ENCODE peak calls at places on chromosomes 2 and 18, in nine cellular contexts. One of them, this sample, is unnamed.
A peak's percentile ranks its signal among the peaks of the same experiment; 100 is the strongest.

GRCh38 chr2:37839991-37840390 is 85.1 kb upstream of the RMDN2 start:
- DNase-seq in M059J: no peak
- DNase-seq in CD8-positive, alpha-beta memory T cell: no peak
- DNase-seq in upper lobe of right lung: no peak
- DNase-seq in renal cortical epithelial cell: no peak
- DNase-seq in omental fat pad: no peak
- DNase-seq in left ventricle myocardium superior: no peak
- DNase-seq in NCI-H1694: no peak
- DNase-seq in stimulated activated effector memory CD8-positive, alpha-beta T cell treated with anti-CD3 and anti-CD28 coated beads, Interleukin-12 subunit alpha, Interleukin-12 subunit beta, amount 100 ng/mL, for 72 hours: no peak
- DNase-seq in this sample: no peak

GRCh38 chr2:188452084-188452483 is 160.4 kb downstream of the GULP1 start:
- DNase-seq in left ventricle myocardium superior: no peak
- DNase-seq in upper lobe of right lung: no peak
- DNase-seq in omental fat pad: no peak
- DNase-seq in CD8-positive, alpha-beta memory T cell: no peak
- DNase-seq in NCI-H1694: no peak
- DNase-seq in renal cortical epithelial cell: peak; percentile 31
- DNase-seq in M059J: no peak
- DNase-seq in stimulated activated effector memory CD8-positive, alpha-beta T cell treated with anti-CD3 and anti-CD28 coated beads, Interleukin-12 subunit alpha, Interleukin-12 subunit beta, amount 100 ng/mL, for 72 hours: no peak
- DNase-seq in this sample: no peak

GRCh38 chr2:38966678-38967077 is 77.0 kb downstream of the ARHGEF33 start:
- DNase-seq in NCI-H1694: no peak
- DNase-seq in M059J: no peak
- DNase-seq in upper lobe of right lung: no peak
- DNase-seq in renal cortical epithelial cell: no peak
- DNase-seq in CD8-positive, alpha-beta memory T cell: no peak
- DNase-seq in stimulated activated effector memory CD8-positive, alpha-beta T cell treated with anti-CD3 and anti-CD28 coated beads, Interleukin-12 subunit alpha, Interleukin-12 subunit beta, amount 100 ng/mL, for 72 hours: no peak
- DNase-seq in omental fat pad: no peak
- DNase-seq in left ventricle myocardium superior: no peak
- DNase-seq in this sample: no peak

GRCh38 chr2:187171318-187171717 is 276.7 kb downstream of the CALCRL start:
- DNase-seq in NCI-H1694: no peak
- DNase-seq in upper lobe of right lung: no peak
- DNase-seq in renal cortical epithelial cell: no peak
- DNase-seq in left ventricle myocardium superior: no peak
- DNase-seq in M059J: no peak
- DNase-seq in CD8-positive, alpha-beta memory T cell: no peak
- DNase-seq in omental fat pad: no peak
- DNase-seq in stimulated activated effector memory CD8-positive, alpha-beta T cell treated with anti-CD3 and anti-CD28 coated beads, Interleukin-12 subunit alpha, Interleukin-12 subunit beta, amount 100 ng/mL, for 72 hours: no peak
- DNase-seq in this sample: no peak

GRCh38 chr2:172434821-172435607 is 7.6 kb downstream of the ITGA6 start:
- DNase-seq in stimulated activated effector memory CD8-positive, alpha-beta T cell treated with anti-CD3 and anti-CD28 coated beads, Interleukin-12 subunit alpha, Interleukin-12 subunit beta, amount 100 ng/mL, for 72 hours: no peak
- DNase-seq in upper lobe of right lung: no peak
- DNase-seq in renal cortical epithelial cell: no peak
- DNase-seq in M059J: peak; percentile 70
- DNase-seq in NCI-H1694: no peak
- DNase-seq in left ventricle myocardium superior: no peak
- DNase-seq in CD8-positive, alpha-beta memory T cell: peak; percentile 85
- DNase-seq in omental fat pad: no peak
- DNase-seq in this sample: no peak

GRCh38 chr18:49547701-49548100 is 14.2 kb upstream of the LIPG start:
- DNase-seq in NCI-H1694: no peak
- DNase-seq in left ventricle myocardium superior: no peak
- DNase-seq in M059J: peak; percentile 64
- DNase-seq in stimulated activated effector memory CD8-positive, alpha-beta T cell treated with anti-CD3 and anti-CD28 coated beads, Interleukin-12 subunit alpha, Interleukin-12 subunit beta, amount 100 ng/mL, for 72 hours: no peak
- DNase-seq in renal cortical epithelial cell: peak; percentile 67
- DNase-seq in omental fat pad: no peak
- DNase-seq in CD8-positive, alpha-beta memory T cell: no peak
- DNase-seq in upper lobe of right lung: no peak
- DNase-seq in this sample: no peak

GRCh38 chr2:232214053-232214452 is 164.5 kb upstream of the ALPP start:
- DNase-seq in NCI-H1694: no peak
- DNase-seq in renal cortical epithelial cell: no peak
- DNase-seq in CD8-positive, alpha-beta memory T cell: no peak
- DNase-seq in omental fat pad: no peak
- DNase-seq in M059J: no peak
- DNase-seq in upper lobe of right lung: no peak
- DNase-seq in left ventricle myocardium superior: no peak
- DNase-seq in stimulated activated effector memory CD8-positive, alpha-beta T cell treated with anti-CD3 and anti-CD28 coated beads, Interleukin-12 subunit alpha, Interleukin-12 subunit beta, amount 100 ng/mL, for 72 hours: no peak
- DNase-seq in this sample: no peak

GRCh38 chr18:8839285-8839684 is 133.9 kb downstream of the MTCL1 start:
- DNase-seq in upper lobe of right lung: peak; percentile 69
- DNase-seq in renal cortical epithelial cell: no peak
- DNase-seq in left ventricle myocardium superior: peak; percentile 66
- DNase-seq in omental fat pad: no peak
- DNase-seq in NCI-H1694: peak; percentile 34
- DNase-seq in M059J: peak; percentile 18
- DNase-seq in CD8-positive, alpha-beta memory T cell: no peak
- DNase-seq in stimulated activated effector memory CD8-positive, alpha-beta T cell treated with anti-CD3 and anti-CD28 coated beads, Interleukin-12 subunit alpha, Interleukin-12 subunit beta, amount 100 ng/mL, for 72 hours: no peak
- DNase-seq in this sample: no peak

GRCh38 chr2:20617081-20617575 is 33.8 kb downstream of the HS1BP3 start:
- DNase-seq in M059J: no peak
- DNase-seq in NCI-H1694: no peak
- DNase-seq in stimulated activated effector memory CD8-positive, alpha-beta T cell treated with anti-CD3 and anti-CD28 coated beads, Interleukin-12 subunit alpha, Interleukin-12 subunit beta, amount 100 ng/mL, for 72 hours: no peak
- DNase-seq in left ventricle myocardium superior: peak; percentile 90
- DNase-seq in omental fat pad: no peak
- DNase-seq in CD8-positive, alpha-beta memory T cell: no peak
- DNase-seq in renal cortical epithelial cell: no peak
- DNase-seq in upper lobe of right lung: peak; percentile 82
- DNase-seq in this sample: no peak

GRCh38 chr2:34731274-34731673 is 1132.2 kb upstream of the FAM98A start:
- DNase-seq in upper lobe of right lung: no peak
- DNase-seq in M059J: no peak
- DNase-seq in left ventricle myocardium superior: no peak
- DNase-seq in stimulated activated effector memory CD8-positive, alpha-beta T cell treated with anti-CD3 and anti-CD28 coated beads, Interleukin-12 subunit alpha, Interleukin-12 subunit beta, amount 100 ng/mL, for 72 hours: no peak
- DNase-seq in CD8-positive, alpha-beta memory T cell: no peak
- DNase-seq in renal cortical epithelial cell: no peak
- DNase-seq in NCI-H1694: no peak
- DNase-seq in omental fat pad: no peak
- DNase-seq in this sample: no peak

GRCh38 chr2:71609029-71609428 is 155.7 kb downstream of the DYSF start:
- DNase-seq in stimulated activated effector memory CD8-positive, alpha-beta T cell treated with anti-CD3 and anti-CD28 coated beads, Interleukin-12 subunit alpha, Interleukin-12 subunit beta, amount 100 ng/mL, for 72 hours: no peak
- DNase-seq in renal cortical epithelial cell: no peak
- DNase-seq in upper lobe of right lung: peak; percentile 36
- DNase-seq in M059J: no peak
- DNase-seq in omental fat pad: peak; percentile 8
- DNase-seq in CD8-positive, alpha-beta memory T cell: no peak
- DNase-seq in left ventricle myocardium superior: peak; percentile 3
- DNase-seq in NCI-H1694: no peak
- DNase-seq in this sample: no peak

GRCh38 chr2:98908909-98909308 is 27.1 kb downstream of the CRACDL start:
- DNase-seq in NCI-H1694: no peak
- DNase-seq in upper lobe of right lung: no peak
- DNase-seq in omental fat pad: no peak
- DNase-seq in renal cortical epithelial cell: no peak
- DNase-seq in stimulated activated effector memory CD8-positive, alpha-beta T cell treated with anti-CD3 and anti-CD28 coated beads, Interleukin-12 subunit alpha, Interleukin-12 subunit beta, amount 100 ng/mL, for 72 hours: no peak
- DNase-seq in left ventricle myocardium superior: no peak
- DNase-seq in CD8-positive, alpha-beta memory T cell: no peak
- DNase-seq in M059J: no peak
- DNase-seq in this sample: no peak

GRCh38 chr2:18855027-18855426 is 265.7 kb upstream of the NT5C1B start:
- DNase-seq in left ventricle myocardium superior: no peak
- DNase-seq in stimulated activated effector memory CD8-positive, alpha-beta T cell treated with anti-CD3 and anti-CD28 coated beads, Interleukin-12 subunit alpha, Interleukin-12 subunit beta, amount 100 ng/mL, for 72 hours: no peak
- DNase-seq in renal cortical epithelial cell: no peak
- DNase-seq in CD8-positive, alpha-beta memory T cell: no peak
- DNase-seq in M059J: peak; percentile 24
- DNase-seq in NCI-H1694: peak; percentile 35
- DNase-seq in omental fat pad: no peak
- DNase-seq in upper lobe of right lung: no peak
- DNase-seq in this sample: no peak

GRCh38 chr2:112630268-112630667 is 15.5 kb upstream of the SLC20A1 start:
- DNase-seq in CD8-positive, alpha-beta memory T cell: no peak
- DNase-seq in M059J: peak; percentile 52
- DNase-seq in NCI-H1694: no peak
- DNase-seq in omental fat pad: no peak
- DNase-seq in upper lobe of right lung: peak; percentile 8
- DNase-seq in stimulated activated effector memory CD8-positive, alpha-beta T cell treated with anti-CD3 and anti-CD28 coated beads, Interleukin-12 subunit alpha, Interleukin-12 subunit beta, amount 100 ng/mL, for 72 hours: no peak
- DNase-seq in renal cortical epithelial cell: no peak
- DNase-seq in left ventricle myocardium superior: no peak
- DNase-seq in this sample: no peak

GRCh38 chr18:2948038-2948437 is 64.9 kb downstream of the LPIN2 start:
- DNase-seq in omental fat pad: no peak
- DNase-seq in M059J: peak; percentile 13
- DNase-seq in NCI-H1694: peak; percentile 3
- DNase-seq in CD8-positive, alpha-beta memory T cell: no peak
- DNase-seq in upper lobe of right lung: no peak
- DNase-seq in left ventricle myocardium superior: no peak
- DNase-seq in renal cortical epithelial cell: peak; percentile 59
- DNase-seq in stimulated activated effector memory CD8-positive, alpha-beta T cell treated with anti-CD3 and anti-CD28 coated beads, Interleukin-12 subunit alpha, Interleukin-12 subunit beta, amount 100 ng/mL, for 72 hours: no peak
- DNase-seq in this sample: no peak

GRCh38 chr18:46343940-46344372 is 239.8 kb downstream of the HAUS1 start:
- DNase-seq in left ventricle myocardium superior: peak; percentile 50
- DNase-seq in upper lobe of right lung: peak; percentile 65
- DNase-seq in renal cortical epithelial cell: peak; percentile 18
- DNase-seq in stimulated activated effector memory CD8-positive, alpha-beta T cell treated with anti-CD3 and anti-CD28 coated beads, Interleukin-12 subunit alpha, Interleukin-12 subunit beta, amount 100 ng/mL, for 72 hours: no peak
- DNase-seq in CD8-positive, alpha-beta memory T cell: peak; percentile 34
- DNase-seq in M059J: no peak
- DNase-seq in NCI-H1694: no peak
- DNase-seq in omental fat pad: no peak
- DNase-seq in this sample: no peak

GRCh38 chr2:157364257-157364974 is 38.8 kb upstream of the ERMN start:
- DNase-seq in NCI-H1694: no peak
- DNase-seq in omental fat pad: no peak
- DNase-seq in renal cortical epithelial cell: no peak
- DNase-seq in M059J: peak; percentile 3
- DNase-seq in upper lobe of right lung: no peak
- DNase-seq in stimulated activated effector memory CD8-positive, alpha-beta T cell treated with anti-CD3 and anti-CD28 coated beads, Interleukin-12 subunit alpha, Interleukin-12 subunit beta, amount 100 ng/mL, for 72 hours: peak; percentile 2
- DNase-seq in CD8-positive, alpha-beta memory T cell: no peak
- DNase-seq in left ventricle myocardium superior: no peak
- DNase-seq in this sample: no peak

GRCh38 chr2:233718552-233718951 is at the start of gene UGT1A4:
- DNase-seq in NCI-H1694: no peak
- DNase-seq in CD8-positive, alpha-beta memory T cell: no peak
- DNase-seq in left ventricle myocardium superior: no peak
- DNase-seq in renal cortical epithelial cell: no peak
- DNase-seq in omental fat pad: no peak
- DNase-seq in M059J: no peak
- DNase-seq in stimulated activated effector memory CD8-positive, alpha-beta T cell treated with anti-CD3 and anti-CD28 coated beads, Interleukin-12 subunit alpha, Interleukin-12 subunit beta, amount 100 ng/mL, for 72 hours: no peak
- DNase-seq in upper lobe of right lung: no peak
- DNase-seq in this sample: no peak

GRCh38 chr2:240619506-240620148 is 5.7 kb upstream of the GPR35 start:
- DNase-seq in renal cortical epithelial cell: no peak
- DNase-seq in left ventricle myocardium superior: no peak
- DNase-seq in NCI-H1694: no peak
- DNase-seq in upper lobe of right lung: peak; percentile 68
- DNase-seq in CD8-positive, alpha-beta memory T cell: no peak
- DNase-seq in stimulated activated effector memory CD8-positive, alpha-beta T cell treated with anti-CD3 and anti-CD28 coated beads, Interleukin-12 subunit alpha, Interleukin-12 subunit beta, amount 100 ng/mL, for 72 hours: no peak
- DNase-seq in omental fat pad: no peak
- DNase-seq in M059J: no peak
- DNase-seq in this sample: no peak

GRCh38 chr2:218452079-218452478 is 33.2 kb downstream of the VIL1 start:
- DNase-seq in NCI-H1694: no peak
- DNase-seq in stimulated activated effector memory CD8-positive, alpha-beta T cell treated with anti-CD3 and anti-CD28 coated beads, Interleukin-12 subunit alpha, Interleukin-12 subunit beta, amount 100 ng/mL, for 72 hours: no peak
- DNase-seq in upper lobe of right lung: no peak
- DNase-seq in omental fat pad: no peak
- DNase-seq in left ventricle myocardium superior: no peak
- DNase-seq in CD8-positive, alpha-beta memory T cell: no peak
- DNase-seq in renal cortical epithelial cell: no peak
- DNase-seq in M059J: no peak
- DNase-seq in this sample: no peak

GRCh38 chr2:182745061-182745460 is 29.0 kb downstream of the DNAJC10 start:
- DNase-seq in left ventricle myocardium superior: no peak
- DNase-seq in M059J: no peak
- DNase-seq in omental fat pad: no peak
- DNase-seq in CD8-positive, alpha-beta memory T cell: no peak
- DNase-seq in upper lobe of right lung: no peak
- DNase-seq in NCI-H1694: no peak
- DNase-seq in renal cortical epithelial cell: no peak
- DNase-seq in stimulated activated effector memory CD8-positive, alpha-beta T cell treated with anti-CD3 and anti-CD28 coated beads, Interleukin-12 subunit alpha, Interleukin-12 subunit beta, amount 100 ng/mL, for 72 hours: no peak
- DNase-seq in this sample: no peak

GRCh38 chr18:34482204-34482603 is 227.9 kb upstream of the DTNA start:
- DNase-seq in NCI-H1694: no peak
- DNase-seq in stimulated activated effector memory CD8-positive, alpha-beta T cell treated with anti-CD3 and anti-CD28 coated beads, Interleukin-12 subunit alpha, Interleukin-12 subunit beta, amount 100 ng/mL, for 72 hours: no peak
- DNase-seq in renal cortical epithelial cell: no peak
- DNase-seq in CD8-positive, alpha-beta memory T cell: no peak
- DNase-seq in omental fat pad: no peak
- DNase-seq in upper lobe of right lung: no peak
- DNase-seq in left ventricle myocardium superior: no peak
- DNase-seq in M059J: no peak
- DNase-seq in this sample: no peak

This sample was measured in C1 segment of cervical spinal cord.